ENCODE peak calls at places on chromosome 10, in six cellular contexts. B is adrenal gland, E is neuronal stem cell, W is cardiac muscle cell, H is ovary, X is psoas muscle. M is an unnamed sample. For H3K4me1, the result is how much of the 10 kb centered on the place peaks cover.

GRCh38 chr10:72316748-72317435 is 37.8 kb downstream of the DNAJB12 start:
- DNase-seq in B (peak), E (no peak), W (no peak), H (peak), X (peak), M (peak)

GRCh38 chr10:122029503-122030199 is 40.7 kb downstream of the TACC2 start:
- DNase-seq in B (no peak), E (no peak), W (no peak), H (no peak), X (peak), M (peak)

GRCh38 chr10:87092861-87093460 is 1.7 kb downstream of the GLUD1 start:
- DNase-seq in B (no peak), E (no peak), W (peak), H (no peak), X (no peak), M (no peak)

GRCh38 chr10:62895058-62895457 is 78.9 kb upstream of the EGR2 start:
- DNase-seq in B (no peak), E (no peak), W (no peak), H (no peak), X (no peak), M (no peak)

GRCh38 chr10:22333167-22333566 is 12.1 kb upstream of the SPAG6 start:
- DNase-seq in B (no peak), E (peak), W (no peak), H (no peak), X (no peak), M (no peak)

GRCh38 chr10:22505923-22506685 is 160.8 kb downstream of the SPAG6 start:
- DNase-seq in B (no peak), E (no peak), W (no peak), H (no peak), X (no peak), M (peak)

GRCh38 chr10:45809829-45810228 is 37.5 kb downstream of the AGAP4 start:
- DNase-seq in B (no peak), E (no peak), W (no peak), H (no peak), X (no peak), M (no peak)

GRCh38 chr10:12577610-12578009 is 228.3 kb downstream of the CAMK1D start:
- DNase-seq in B (no peak), E (no peak), W (no peak), H (no peak), X (no peak), M (no peak)

GRCh38 chr10:130782467-130782866 is 529.1 kb downstream of the TCERG1L start:
- DNase-seq in B (no peak), E (no peak), W (no peak), H (no peak), X (no peak), M (no peak)

GRCh38 chr10:78255214-78255613 is 221.6 kb downstream of the RPS24 start:
- DNase-seq in B (no peak), E (no peak), W (no peak), H (no peak), X (no peak), M (no peak)

GRCh38 chr10:63128443-63128842 is 4.7 kb upstream of the NRBF2 start:
- DNase-seq in B (no peak), E (no peak), W (no peak), H (no peak), X (no peak), M (no peak)

GRCh38 chr10:36451391-36451790 is 674.0 kb upstream of the ANKRD30A start:
- DNase-seq in B (no peak), E (no peak), W (no peak), H (no peak), X (no peak), M (no peak)

GRCh38 chr10:114538544-114538906 is 119.5 kb downstream of the ABLIM1 start:
- DNase-seq in B (no peak), E (no peak), W (no peak), H (no peak), X (no peak), M (peak)

GRCh38 chr10:110448682-110449418 is 48.9 kb upstream of the DUSP5 start:
- DNase-seq in B (no peak), E (no peak), W (no peak), H (no peak), X (no peak), M (no peak)

GRCh38 chr10:86668297-86669165 is at the start of gene LDB3:
- DNase-seq in B (no peak), E (no peak), W (peak), H (peak), X (peak), M (peak)

GRCh38 chr10:126813432-126813831 is 91.8 kb upstream of the DOCK1 start:
- DNase-seq in B (no peak), E (no peak), W (no peak), H (no peak), X (no peak), M (no peak)

GRCh38 chr10:86178401-86179142 is 188.0 kb downstream of the GRID1 start:
- DNase-seq in B (no peak), E (peak), W (peak), H (no peak), X (no peak), M (no peak)

GRCh38 chr10:63376560-63377304 is 89.0 kb downstream of the JMJD1C start:
- DNase-seq in B (no peak), E (no peak), W (no peak), H (no peak), X (no peak), M (no peak)

GRCh38 chr10:71068811-71069411 is 143.5 kb upstream of the UNC5B start:
- DNase-seq in B (peak), E (no peak), W (no peak), H (no peak), X (peak), M (no peak)

GRCh38 chr10:114900658-114901057 is 37.3 kb upstream of the TRUB1 start:
- DNase-seq in B (no peak), E (no peak), W (no peak), H (no peak), X (no peak), M (no peak)

GRCh38 chr10:66167816-66168215 is 758.0 kb upstream of the LRRTM3 start:
- DNase-seq in B (no peak), E (no peak), W (no peak), H (no peak), X (no peak), M (no peak)

GRCh38 chr10:6383099-6383812 is 180.5 kb downstream of the PFKFB3 start:
- DNase-seq in B (peak), E (no peak), W (no peak), H (peak), X (no peak), M (no peak)

GRCh38 chr10:1648648-1649047 is 88.7 kb downstream of the ADARB2 start:
- DNase-seq in B (no peak), E (no peak), W (no peak), H (no peak), X (no peak), M (no peak)

GRCh38 chr10:16887565-16887964 is 70.3 kb upstream of the RSU1 start:
- DNase-seq in B (no peak), E (no peak), W (no peak), H (no peak), X (no peak), M (no peak)

GRCh38 chr10:78527296-78527695 is 493.6 kb downstream of the RPS24 start:
- DNase-seq in B (no peak), E (no peak), W (no peak), H (no peak), X (no peak), M (no peak)

GRCh38 chr10:53619678-53620077 is 847.1 kb upstream of the MBL2 start:
- DNase-seq in B (no peak), E (no peak), W (no peak), H (no peak), X (no peak), M (no peak)

GRCh38 chr10:65891073-65891981 is 1034.5 kb upstream of the LRRTM3 start:
- DNase-seq in B (no peak), E (no peak), W (peak), H (no peak), X (no peak), M (no peak)

GRCh38 chr10:131195116-131195515 is 116.4 kb downstream of the TCERG1L start:
- DNase-seq in B (no peak), E (no peak), W (no peak), H (no peak), X (no peak), M (peak)

DNA sequence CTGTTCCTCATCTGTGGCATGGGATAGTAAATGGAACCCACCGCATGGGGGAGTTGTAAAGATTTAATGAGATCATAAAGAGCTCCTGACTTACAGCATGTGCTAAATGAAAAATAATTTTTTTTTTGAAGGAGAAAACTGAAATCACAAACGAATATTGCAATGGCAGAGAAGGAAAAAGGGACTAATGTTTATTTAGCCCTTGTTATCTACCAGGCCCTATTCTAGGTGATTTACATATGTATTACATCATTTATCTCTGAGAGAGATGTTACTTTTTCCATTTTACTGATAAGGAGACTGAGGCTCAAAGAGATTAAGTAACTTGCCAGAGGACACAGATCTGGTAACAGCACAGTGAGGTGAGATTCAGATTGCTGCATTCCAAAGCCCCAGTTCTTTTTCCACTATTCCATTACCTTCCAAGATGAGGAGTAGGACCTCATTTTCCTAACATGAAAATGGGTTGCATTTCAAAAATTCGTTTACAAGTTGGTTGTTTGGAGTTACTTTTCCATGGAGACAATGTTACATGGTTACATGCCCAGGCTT is 28.6 kb downstream of the VCL start:
- DNase-seq in B (no peak), E (no peak), W (no peak), H (no peak), X (no peak), M (no peak)
- H3K4me1 ChIP-seq in B (under half), E (under half), W (under half), H (under half), X (half or more), M (under half)

GRCh38 chr10:96683065-96683464 is 37.2 kb downstream of the PIK3AP1 start:
- DNase-seq in B (no peak), E (no peak), W (no peak), H (no peak), X (no peak), M (no peak)

GRCh38 chr10:96678725-96679124 is 41.6 kb downstream of the PIK3AP1 start:
- DNase-seq in B (no peak), E (no peak), W (no peak), H (no peak), X (no peak), M (no peak)

GRCh38 chr10:96685297-96685696 is 35.0 kb downstream of the PIK3AP1 start:
- DNase-seq in B (no peak), E (no peak), W (no peak), H (no peak), X (no peak), M (no peak)

GRCh38 chr10:96683710-96684109 is 36.6 kb downstream of the PIK3AP1 start:
- DNase-seq in B (no peak), E (no peak), W (no peak), H (no peak), X (no peak), M (no peak)

DNA sequence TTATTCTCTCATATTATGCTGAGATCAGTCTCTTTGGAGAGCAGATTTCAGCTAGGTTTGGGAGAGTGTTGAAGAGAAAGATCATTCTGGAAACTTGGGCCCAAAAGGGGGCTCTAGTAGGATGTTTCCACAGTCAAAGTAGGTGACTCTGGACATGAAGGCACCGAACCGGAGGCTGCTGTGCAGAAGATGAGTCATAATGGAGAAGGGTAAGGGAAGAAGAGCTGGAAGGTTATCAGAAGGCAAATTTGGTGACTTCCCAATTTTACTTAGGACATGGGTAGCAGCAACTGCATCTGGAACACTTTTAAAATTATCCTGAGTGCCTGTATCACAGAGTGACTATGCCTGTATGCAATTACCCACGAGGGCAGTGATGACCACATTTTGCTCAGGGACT is 38.8 kb downstream of the PIK3AP1 start:
- DNase-seq in B (no peak), E (no peak), W (no peak), H (no peak), X (no peak), M (no peak)
- H3K4me1 ChIP-seq in B (under half), E (under half), W (under half), H (under half), X (under half), M (under half)

DNA sequence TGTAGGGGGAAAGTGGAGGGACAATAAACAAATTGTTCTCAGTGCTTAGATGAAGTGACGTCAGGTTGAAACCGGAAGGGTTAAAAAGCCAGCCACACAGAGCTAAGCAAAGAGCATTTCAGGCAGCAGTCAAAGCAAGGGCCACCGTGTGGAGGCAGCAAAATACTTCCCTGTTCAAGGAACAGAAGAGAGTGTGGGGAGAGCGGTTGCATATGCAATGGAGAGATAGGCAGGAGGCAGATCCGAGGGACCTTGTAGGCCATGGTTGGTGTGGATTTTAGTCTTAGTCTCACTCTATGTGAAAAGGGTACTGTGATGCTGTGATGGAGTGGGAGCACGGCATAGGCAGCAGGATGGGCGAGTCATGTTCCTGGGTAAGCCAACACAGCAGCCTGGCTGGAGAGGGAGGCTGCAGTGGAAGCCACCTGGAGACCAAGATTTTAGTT is 3.8 kb upstream of the STN1 start:
- DNase-seq in B (no peak), E (no peak), W (peak), H (no peak), X (no peak), M (peak)
- H3K4me1 ChIP-seq in B (under half), E (under half), W (under half), H (under half), X (under half), M (under half)

DNA sequence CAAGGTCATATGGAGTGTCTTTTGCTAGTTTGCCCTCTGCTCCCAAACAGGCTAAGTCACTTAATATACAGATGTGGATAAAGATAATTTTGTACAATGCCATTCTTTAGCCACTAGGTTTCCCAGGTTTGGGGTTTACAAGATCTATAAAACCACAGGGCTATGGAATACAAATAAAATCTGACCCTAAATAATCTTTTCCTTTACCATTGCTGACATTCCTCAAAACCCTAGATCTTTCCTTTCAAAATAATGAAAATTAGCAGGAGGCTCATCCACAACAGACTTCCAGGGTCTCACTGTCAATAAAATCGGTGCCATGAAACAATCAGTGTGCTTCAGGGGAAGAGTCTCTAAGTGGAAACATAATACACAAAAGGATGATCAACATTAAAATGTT is 148.4 kb downstream of the CPEB3 start:
- DNase-seq in B (no peak), E (no peak), W (no peak), H (no peak), X (no peak), M (no peak)
- H3K4me1 ChIP-seq in B (under half), E (under half), W (under half), H (under half), X (under half), M (under half)

GRCh38 chr10:32048282-32048681 is 7.9 kb downstream of the KIF5B start:
- DNase-seq in B (no peak), E (no peak), W (no peak), H (no peak), X (no peak), M (no peak)
- H3K4me1 ChIP-seq in B (under half), E (under half), W (under half), H (under half), X (under half), M (half or more)